ENCODE peak calls at places on chromosomes 7 and 10, in ten cellular contexts. One of them, this sample, is unnamed.
A peak's percentile ranks its signal among the peaks of the same experiment; 100 is the strongest.

GRCh38 chr10:63521389-63522128 is at the start of gene REEP3:
- DNase-seq in lower lobe of right lung: peak; percentile 79
- DNase-seq in fibroblast of the aortic adventitia: peak; percentile 68
- DNase-seq in PC-3: peak; percentile 94
- DNase-seq in A549: peak; percentile 56
- DNase-seq in bronchial epithelial cell: peak; percentile 47
- DNase-seq in lower leg skin: peak; percentile 47
- DNase-seq in thoracic aorta: no peak
- DNase-seq in GM20000: peak; percentile 88
- DNase-seq in WTC11: peak; percentile 75
- DNase-seq in this sample: peak; percentile 65

GRCh38 chr7:55194522-55194921 is 170.6 kb upstream of the LANCL2 start:
- DNase-seq in fibroblast of the aortic adventitia: no peak
- DNase-seq in A549: no peak
- DNase-seq in bronchial epithelial cell: no peak
- DNase-seq in thoracic aorta: no peak
- DNase-seq in GM20000: no peak
- DNase-seq in PC-3: no peak
- DNase-seq in lower leg skin: no peak
- DNase-seq in lower lobe of right lung: peak; percentile 71
- DNase-seq in WTC11: no peak
- DNase-seq in this sample: no peak

GRCh38 chr7:154299736-154300135 is 247.5 kb downstream of the DPP6 start:
- DNase-seq in GM20000: no peak
- DNase-seq in bronchial epithelial cell: no peak
- DNase-seq in WTC11: no peak
- DNase-seq in lower leg skin: no peak
- DNase-seq in PC-3: no peak
- DNase-seq in thoracic aorta: no peak
- DNase-seq in A549: no peak
- DNase-seq in lower lobe of right lung: no peak
- DNase-seq in fibroblast of the aortic adventitia: no peak
- DNase-seq in this sample: no peak

GRCh38 chr7:37096341-37096740 is 352.3 kb downstream of the ELMO1 start:
- DNase-seq in A549: no peak
- DNase-seq in PC-3: no peak
- DNase-seq in lower lobe of right lung: no peak
- DNase-seq in bronchial epithelial cell: peak; percentile 98
- DNase-seq in lower leg skin: no peak
- DNase-seq in fibroblast of the aortic adventitia: no peak
- DNase-seq in thoracic aorta: no peak
- DNase-seq in WTC11: no peak
- DNase-seq in GM20000: no peak
- DNase-seq in this sample: peak; percentile 93

GRCh38 chr10:47369251-47369894 is 14.7 kb downstream of the ZNF488 start:
- DNase-seq in bronchial epithelial cell: no peak
- DNase-seq in lower leg skin: no peak
- DNase-seq in thoracic aorta: no peak
- DNase-seq in PC-3: no peak
- DNase-seq in lower lobe of right lung: no peak
- DNase-seq in fibroblast of the aortic adventitia: no peak
- DNase-seq in WTC11: no peak
- DNase-seq in GM20000: no peak
- DNase-seq in A549: no peak
- DNase-seq in this sample: no peak

GRCh38 chr10:2978111-2978510 is 89.2 kb upstream of the PFKP start:
- DNase-seq in PC-3: peak; percentile 59
- DNase-seq in WTC11: no peak
- DNase-seq in thoracic aorta: no peak
- DNase-seq in lower leg skin: no peak
- DNase-seq in lower lobe of right lung: no peak
- DNase-seq in fibroblast of the aortic adventitia: peak; percentile 71
- DNase-seq in GM20000: peak; percentile 42
- DNase-seq in A549: peak; percentile 62
- DNase-seq in bronchial epithelial cell: peak; percentile 66
- DNase-seq in this sample: peak; percentile 50

GRCh38 chr10:43904831-43905230 is 256.1 kb upstream of the ZNF32 start:
- DNase-seq in fibroblast of the aortic adventitia: no peak
- DNase-seq in GM20000: no peak
- DNase-seq in lower lobe of right lung: no peak
- DNase-seq in A549: no peak
- DNase-seq in WTC11: no peak
- DNase-seq in lower leg skin: no peak
- DNase-seq in bronchial epithelial cell: no peak
- DNase-seq in PC-3: no peak
- DNase-seq in thoracic aorta: no peak
- DNase-seq in this sample: no peak

GRCh38 chr7:45160374-45160773 is 2.8 kb downstream of the RAMP3 start:
- DNase-seq in bronchial epithelial cell: no peak
- DNase-seq in WTC11: no peak
- DNase-seq in lower lobe of right lung: no peak
- DNase-seq in lower leg skin: no peak
- DNase-seq in A549: no peak
- DNase-seq in PC-3: no peak
- DNase-seq in thoracic aorta: no peak
- DNase-seq in GM20000: peak; percentile 60
- DNase-seq in fibroblast of the aortic adventitia: no peak
- DNase-seq in this sample: no peak

GRCh38 chr10:48453451-48454301 is 147.2 kb downstream of the MAPK8 start:
- DNase-seq in GM20000: peak; percentile 20
- DNase-seq in thoracic aorta: no peak
- DNase-seq in A549: no peak
- DNase-seq in fibroblast of the aortic adventitia: no peak
- DNase-seq in lower lobe of right lung: no peak
- DNase-seq in PC-3: no peak
- DNase-seq in WTC11: no peak
- DNase-seq in lower leg skin: no peak
- DNase-seq in bronchial epithelial cell: no peak
- DNase-seq in this sample: no peak

GRCh38 chr10:129525408-129525807 is 58.4 kb downstream of the MGMT start:
- DNase-seq in A549: no peak
- DNase-seq in lower leg skin: no peak
- DNase-seq in lower lobe of right lung: no peak
- DNase-seq in bronchial epithelial cell: no peak
- DNase-seq in fibroblast of the aortic adventitia: peak; percentile 85
- DNase-seq in GM20000: no peak
- DNase-seq in PC-3: no peak
- DNase-seq in WTC11: no peak
- DNase-seq in thoracic aorta: no peak
- DNase-seq in this sample: peak; percentile 56

DNA sequence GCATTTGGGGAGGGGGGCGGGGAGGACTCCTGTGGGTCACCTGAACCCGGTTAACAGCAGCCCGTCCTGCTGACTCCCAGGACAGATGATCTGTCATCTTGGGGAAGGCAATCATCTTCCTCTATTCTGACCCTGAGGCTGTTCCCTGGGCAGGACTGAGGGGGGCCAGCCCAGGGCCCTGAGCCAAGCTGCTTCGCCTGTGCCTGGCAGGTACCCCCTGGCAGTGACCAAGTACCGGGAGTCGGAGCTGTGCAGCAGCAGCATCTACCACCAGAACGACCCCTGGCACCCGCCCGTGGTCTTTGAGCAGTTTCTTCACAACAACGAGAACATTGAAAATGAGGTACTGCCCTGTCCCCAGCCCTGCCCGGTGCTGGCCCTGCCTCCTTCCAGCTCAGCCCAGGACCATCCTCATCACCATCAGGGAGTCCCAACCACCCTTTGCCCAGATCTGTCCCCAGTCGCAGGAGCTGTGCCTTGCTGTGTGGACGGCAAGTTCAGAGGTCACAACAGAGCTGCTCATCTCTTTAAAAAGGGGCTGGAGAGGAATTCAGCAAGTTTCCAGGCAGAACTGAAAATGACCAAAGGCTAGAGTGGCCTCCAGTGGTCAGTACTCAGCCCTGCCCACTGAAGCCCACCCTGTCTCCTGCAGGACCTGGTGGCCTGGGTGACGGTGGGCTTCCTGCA is 8.1 kb downstream of the AOC1 start:
- DNase-seq in thoracic aorta: no peak
- DNase-seq in WTC11: no peak
- DNase-seq in A549: no peak
- DNase-seq in lower leg skin: peak; percentile 8
- DNase-seq in bronchial epithelial cell: no peak
- DNase-seq in GM20000: no peak
- DNase-seq in PC-3: no peak
- DNase-seq in lower lobe of right lung: no peak
- DNase-seq in fibroblast of the aortic adventitia: no peak
- DNase-seq in this sample: no peak
- TF ChIP-seq CTCF in thoracic aorta: no peak
- TF ChIP-seq CTCF in WTC11: no peak
- TF ChIP-seq CTCF in A549: no peak
- TF ChIP-seq CTCF in lower leg skin: no peak
- TF ChIP-seq CTCF in bronchial epithelial cell: no peak
- TF ChIP-seq CTCF in GM20000: no peak
- TF ChIP-seq CTCF in PC-3: no peak
- TF ChIP-seq CTCF in lower lobe of right lung: no peak
- TF ChIP-seq CTCF in fibroblast of the aortic adventitia: no peak
- TF ChIP-seq CTCF in this sample: no peak

DNA sequence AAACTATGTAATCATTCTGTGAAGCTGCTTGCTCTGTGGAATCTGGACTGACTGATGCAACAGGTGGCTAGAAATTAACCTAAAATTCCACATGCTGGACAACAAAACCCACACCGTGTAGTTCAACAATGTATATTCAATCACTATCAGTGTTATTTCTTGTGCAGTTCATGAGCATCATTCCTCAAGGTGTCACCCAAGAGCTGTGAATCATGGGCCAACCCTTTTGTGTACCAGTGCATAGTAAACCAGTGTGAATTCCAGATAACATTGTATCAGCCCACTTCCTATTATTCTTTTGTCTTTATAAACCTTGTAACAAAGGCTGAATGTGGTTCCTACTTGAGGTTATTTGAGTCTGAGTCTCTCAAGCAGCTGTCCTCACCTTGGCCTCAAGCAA is 905.2 kb upstream of the ZNF722 start:
- DNase-seq in lower lobe of right lung: no peak
- DNase-seq in GM20000: no peak
- DNase-seq in PC-3: peak; percentile 3
- DNase-seq in fibroblast of the aortic adventitia: no peak
- DNase-seq in WTC11: no peak
- DNase-seq in thoracic aorta: no peak
- DNase-seq in bronchial epithelial cell: no peak
- DNase-seq in A549: no peak
- DNase-seq in lower leg skin: no peak
- DNase-seq in this sample: no peak
- TF ChIP-seq CTCF in lower lobe of right lung: no peak
- TF ChIP-seq CTCF in GM20000: no peak
- TF ChIP-seq CTCF in PC-3: no peak
- TF ChIP-seq CTCF in fibroblast of the aortic adventitia: no peak
- TF ChIP-seq CTCF in WTC11: no peak
- TF ChIP-seq CTCF in thoracic aorta: no peak
- TF ChIP-seq CTCF in bronchial epithelial cell: no peak
- TF ChIP-seq CTCF in A549: no peak
- TF ChIP-seq CTCF in lower leg skin: no peak
- TF ChIP-seq CTCF in this sample: no peak

DNA sequence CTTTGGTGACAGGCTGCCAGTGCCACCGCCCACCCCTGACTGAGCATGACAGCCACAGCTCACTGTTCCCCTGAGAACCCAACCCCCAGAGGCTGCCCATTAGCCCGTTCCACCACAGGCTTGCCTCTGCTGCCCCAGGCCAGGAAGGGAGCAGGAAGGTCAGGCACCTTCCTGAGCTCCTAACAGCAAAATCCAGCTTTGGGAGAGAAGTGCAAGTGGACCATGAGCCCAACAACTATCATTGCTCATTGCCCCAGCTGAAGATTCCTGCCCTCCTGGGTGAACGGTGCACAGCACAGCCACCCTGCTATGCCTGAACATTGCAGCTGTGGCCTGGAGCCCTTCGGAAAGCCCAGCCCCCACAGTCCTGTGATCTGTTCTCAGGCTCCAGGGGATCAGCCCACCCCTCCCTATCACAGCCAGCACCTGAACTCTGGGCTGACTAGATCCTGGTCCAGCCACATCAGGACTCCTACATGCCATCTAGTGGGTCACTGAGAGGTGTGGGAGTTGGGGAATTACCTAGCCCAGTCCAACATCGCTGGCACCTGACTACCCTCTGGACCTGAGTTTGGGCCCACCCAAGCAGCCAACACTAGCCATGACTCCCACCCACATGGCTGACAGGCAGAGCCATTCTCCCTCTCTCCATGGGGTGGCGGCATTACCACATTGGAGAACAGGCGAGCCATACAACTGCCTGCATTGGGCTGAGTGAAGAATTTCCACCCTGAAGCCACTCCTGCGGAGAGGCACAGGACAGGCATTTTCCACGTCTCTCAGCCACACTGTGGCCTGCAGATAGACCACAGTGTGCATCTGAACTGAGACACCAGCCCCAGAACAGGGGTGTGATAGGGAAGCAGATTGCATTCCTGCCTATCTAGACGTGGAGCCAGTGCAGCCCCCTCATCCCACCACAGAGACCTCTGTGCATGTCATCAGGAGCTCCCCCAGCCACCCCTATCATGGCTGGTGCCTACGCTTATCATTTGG is 58.4 kb upstream of the ANTXRL start:
- DNase-seq in lower lobe of right lung: peak; percentile 67
- DNase-seq in PC-3: peak; percentile 68
- DNase-seq in bronchial epithelial cell: peak; percentile 51
- DNase-seq in WTC11: peak; percentile 84
- DNase-seq in lower leg skin: peak; percentile 65
- DNase-seq in A549: peak; percentile 89
- DNase-seq in GM20000: peak; percentile 72
- DNase-seq in fibroblast of the aortic adventitia: peak; percentile 72
- DNase-seq in thoracic aorta: peak; percentile 19
- DNase-seq in this sample: peak; percentile 81
- TF ChIP-seq CTCF in lower lobe of right lung: peak; percentile 88
- TF ChIP-seq CTCF in PC-3: peak; percentile 76
- TF ChIP-seq CTCF in bronchial epithelial cell: peak; percentile 94
- TF ChIP-seq CTCF in WTC11: peak; percentile 25
- TF ChIP-seq CTCF in lower leg skin: no peak
- TF ChIP-seq CTCF in A549: peak; percentile 89
- TF ChIP-seq CTCF in GM20000: peak; percentile 94
- TF ChIP-seq CTCF in fibroblast of the aortic adventitia: peak; percentile 96
- TF ChIP-seq CTCF in thoracic aorta: peak; percentile 87
- TF ChIP-seq CTCF in this sample: peak; percentile 93

DNA sequence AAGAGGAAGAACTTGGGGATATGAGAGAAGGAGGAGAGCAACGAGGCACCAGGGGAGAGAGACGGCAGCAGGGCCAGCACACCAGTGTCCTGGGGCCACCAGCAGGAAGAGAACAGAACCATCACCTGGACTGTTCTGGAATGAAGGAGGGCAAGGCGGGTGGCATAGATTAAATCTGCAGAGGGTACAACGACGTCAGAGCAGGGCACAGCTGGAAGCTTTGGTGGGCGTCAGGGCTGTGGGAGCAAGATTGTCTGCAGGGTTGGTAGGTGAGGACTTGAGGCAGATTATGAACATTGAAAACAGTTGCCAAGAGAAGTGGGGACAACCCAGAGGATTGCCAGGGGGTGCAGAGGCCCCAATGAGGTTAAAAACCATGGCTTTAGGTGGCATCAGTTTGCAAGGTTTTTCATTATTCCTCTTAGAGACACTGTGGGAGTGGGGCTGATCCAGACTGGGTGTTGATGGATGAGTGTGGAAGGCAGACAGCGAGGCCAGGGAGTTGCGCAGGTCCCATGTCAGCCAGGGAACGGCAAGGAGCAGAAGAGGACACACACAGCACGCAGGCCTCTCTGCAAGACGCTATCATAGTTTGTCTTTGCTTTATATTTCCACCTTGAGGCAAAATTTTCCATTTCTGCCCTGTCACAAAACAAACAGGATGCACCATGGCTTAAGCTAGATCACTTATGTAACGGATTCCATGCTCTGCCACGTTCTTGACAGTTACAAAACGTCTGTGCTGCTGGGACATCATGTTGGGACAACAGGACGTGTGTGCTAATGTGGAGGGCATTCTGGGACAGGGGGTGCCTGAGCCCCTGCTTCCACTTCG is 52.5 kb upstream of the LEP start:
- DNase-seq in bronchial epithelial cell: no peak
- DNase-seq in fibroblast of the aortic adventitia: no peak
- DNase-seq in PC-3: no peak
- DNase-seq in lower lobe of right lung: no peak
- DNase-seq in lower leg skin: no peak
- DNase-seq in GM20000: no peak
- DNase-seq in WTC11: peak; percentile 2
- DNase-seq in A549: no peak
- DNase-seq in thoracic aorta: no peak
- DNase-seq in this sample: no peak
- TF ChIP-seq CTCF in bronchial epithelial cell: no peak
- TF ChIP-seq CTCF in fibroblast of the aortic adventitia: no peak
- TF ChIP-seq CTCF in PC-3: no peak
- TF ChIP-seq CTCF in lower lobe of right lung: no peak
- TF ChIP-seq CTCF in lower leg skin: no peak
- TF ChIP-seq CTCF in GM20000: no peak
- TF ChIP-seq CTCF in WTC11: no peak
- TF ChIP-seq CTCF in A549: no peak
- TF ChIP-seq CTCF in thoracic aorta: no peak
- TF ChIP-seq CTCF in this sample: no peak

This sample was measured in MCF 10A.